ENCODE peak calls at places on chromosomes 1 and 21, in seven cellular contexts. Z is transverse colon, E is thoracic aorta, W is HCT116, Q is adrenal gland, F is spleen, S is Peyer's patch. T is an unnamed sample. For H3K4me1, the result is how much of the 10 kb centered on the place peaks cover.

GRCh38 chr1:181086926-181087325 is 1.6 kb upstream of the IER5 start:
- DNase-seq in Z (no peak), E (no peak), W (no peak), Q (no peak), F (no peak), S (no peak), T (peak)

GRCh38 chr21:46064870-46065214 is 33.1 kb upstream of the COL6A2 start:
- DNase-seq in Z (no peak), E (no peak), W (no peak), Q (no peak), F (no peak), S (peak), T (no peak)

GRCh38 chr1:155186266-155186954 is 12.8 kb downstream of the TRIM46 start:
- DNase-seq in Z (no peak), E (no peak), W (no peak), Q (no peak), F (no peak), S (no peak), T (peak)

GRCh38 chr1:15259608-15260007 is 12.6 kb downstream of the FHAD1 start:
- DNase-seq in Z (no peak), E (no peak), W (no peak), Q (no peak), F (no peak), S (no peak), T (no peak)

GRCh38 chr1:206846475-206846874 is 18.9 kb upstream of the IL20 start:
- DNase-seq in Z (no peak), E (no peak), W (no peak), Q (no peak), F (no peak), S (no peak), T (no peak)

GRCh38 chr1:205600085-205600484 is 31.7 kb downstream of the ELK4 start:
- DNase-seq in Z (no peak), E (no peak), W (no peak), Q (no peak), F (no peak), S (no peak), T (no peak)

GRCh38 chr1:4678318-4678717 is 23.9 kb downstream of the AJAP1 start:
- DNase-seq in Z (no peak), E (no peak), W (no peak), Q (no peak), F (no peak), S (no peak), T (no peak)

GRCh38 chr1:23931481-23931880 is 18.3 kb upstream of the CNR2 start:
- DNase-seq in Z (no peak), E (no peak), W (no peak), Q (no peak), F (no peak), S (no peak), T (peak)

GRCh38 chr1:213266983-213267772 is 216.1 kb downstream of the RPS6KC1 start:
- DNase-seq in Z (no peak), E (no peak), W (no peak), Q (no peak), F (no peak), S (no peak), T (no peak)

GRCh38 chr1:89948726-89949345 is 46.1 kb upstream of the ZNF326 start:
- DNase-seq in Z (no peak), E (no peak), W (no peak), Q (no peak), F (no peak), S (no peak), T (no peak)

GRCh38 chr1:38152351-38153082 is 105.9 kb upstream of the POU3F1 start:
- DNase-seq in Z (no peak), E (no peak), W (no peak), Q (no peak), F (no peak), S (no peak), T (peak)

GRCh38 chr1:89794406-89794805 is 26.4 kb upstream of the LRRC8D start:
- DNase-seq in Z (no peak), E (no peak), W (no peak), Q (no peak), F (no peak), S (no peak), T (no peak)

GRCh38 chr1:66464356-66464755 is 69.6 kb upstream of the SGIP1 start:
- DNase-seq in Z (no peak), E (no peak), W (no peak), Q (no peak), F (no peak), S (no peak), T (no peak)

GRCh38 chr1:162088281-162088969 is 18.9 kb downstream of the NOS1AP start:
- DNase-seq in Z (peak), E (no peak), W (no peak), Q (no peak), F (no peak), S (no peak), T (no peak)

GRCh38 chr1:206709772-206710456 is 25.2 kb downstream of the MAPKAPK2 start:
- DNase-seq in Z (no peak), E (no peak), W (no peak), Q (no peak), F (no peak), S (no peak), T (no peak)

GRCh38 chr1:16017076-16017460 is 775 bp downstream of the HSPB7 start:
- DNase-seq in Z (no peak), E (no peak), W (no peak), Q (no peak), F (no peak), S (no peak), T (no peak)

GRCh38 chr1:237792149-237792548 is 98.6 kb downstream of the ZP4 start:
- DNase-seq in Z (no peak), E (no peak), W (no peak), Q (no peak), F (no peak), S (no peak), T (no peak)

GRCh38 chr1:8941906-8942305 is 3.8 kb upstream of the CA6 start:
- DNase-seq in Z (no peak), E (no peak), W (peak), Q (no peak), F (no peak), S (no peak), T (no peak)

GRCh38 chr1:94539496-94539895 is 2.1 kb downstream of the F3 start:
- DNase-seq in Z (no peak), E (no peak), W (no peak), Q (no peak), F (no peak), S (peak), T (no peak)

GRCh38 chr21:44291078-44291935 is 5.6 kb downstream of the AIRE start:
- DNase-seq in Z (no peak), E (no peak), W (no peak), Q (no peak), F (peak), S (no peak), T (no peak)

GRCh38 chr1:27519341-27520258 is 29.6 kb upstream of the WASF2 start:
- DNase-seq in Z (peak), E (no peak), W (no peak), Q (peak), F (peak), S (peak), T (no peak)

GRCh38 chr21:39686636-39687035 is 58.3 kb upstream of the IGSF5 start:
- DNase-seq in Z (peak), E (no peak), W (no peak), Q (no peak), F (no peak), S (peak), T (no peak)

GRCh38 chr1:18882511-18882910 is 19.8 kb downstream of the ALDH4A1 start:
- DNase-seq in Z (no peak), E (no peak), W (no peak), Q (peak), F (no peak), S (no peak), T (no peak)

GRCh38 chr1:110067957-110068645 is 2.4 kb downstream of the ALX3 start:
- DNase-seq in Z (no peak), E (no peak), W (no peak), Q (no peak), F (peak), S (no peak), T (no peak)

GRCh38 chr1:32335619-32335950 is 448 bp downstream of the MARCKSL1 start:
- DNase-seq in Z (no peak), E (no peak), W (no peak), Q (no peak), F (no peak), S (no peak), T (no peak)
- H3K27ac ChIP-seq in Z (peak), E (no peak), W (peak), Q (peak), F (peak), S (peak), T (peak)

DNA sequence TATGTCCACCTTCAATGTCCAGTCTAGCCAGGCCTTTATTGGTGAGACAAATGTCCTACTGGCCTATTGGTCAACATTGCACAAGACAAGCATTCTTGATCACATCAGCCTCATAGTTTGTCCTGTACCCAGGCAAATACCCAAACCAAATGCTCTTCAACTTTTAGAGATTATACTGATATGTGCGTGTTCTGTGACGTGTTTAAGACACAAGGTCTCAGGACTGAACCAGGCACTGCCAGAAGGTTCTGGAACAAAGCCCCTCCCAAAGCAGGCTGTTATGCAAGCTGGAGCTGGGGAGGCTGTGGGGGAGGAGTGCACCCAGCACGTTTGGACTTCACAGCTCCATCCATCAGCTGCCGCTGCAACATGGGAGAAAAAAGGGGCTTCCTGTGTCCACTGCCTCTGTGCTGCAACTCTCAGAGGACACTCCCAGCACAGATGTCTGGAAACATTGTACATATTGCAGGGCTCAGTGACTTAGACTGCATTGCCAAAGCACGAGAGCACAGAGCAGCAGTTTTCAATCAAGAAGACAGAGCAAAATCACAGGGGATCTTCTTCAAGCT is 45.9 kb downstream of the NID1 start:
- DNase-seq in Z (peak), E (no peak), W (no peak), Q (peak), F (no peak), S (peak), T (no peak)
- H3K4me1 ChIP-seq in Z (under half), E (under half), W (under half), Q (under half), F (under half), S (under half), T (under half)

GRCh38 chr1:99557556-99558256 is 88.2 kb upstream of the PALMD start:
- DNase-seq in Z (no peak), E (no peak), W (no peak), Q (no peak), F (no peak), S (no peak), T (no peak)

GRCh38 chr1:99559166-99559565 is 86.7 kb upstream of the PALMD start:
- DNase-seq in Z (no peak), E (no peak), W (no peak), Q (no peak), F (no peak), S (no peak), T (no peak)

GRCh38 chr1:99558539-99558938 is 87.4 kb upstream of the PALMD start:
- DNase-seq in Z (no peak), E (no peak), W (no peak), Q (no peak), F (no peak), S (no peak), T (no peak)

GRCh38 chr1:99561952-99562351 is 84.0 kb upstream of the PALMD start:
- DNase-seq in Z (no peak), E (no peak), W (no peak), Q (no peak), F (no peak), S (no peak), T (no peak)

GRCh38 chr1:99560192-99561040 is 85.5 kb upstream of the PALMD start:
- DNase-seq in Z (no peak), E (no peak), W (no peak), Q (no peak), F (no peak), S (no peak), T (no peak)
- H3K27ac ChIP-seq in Z (no peak), E (no peak), W (no peak), Q (no peak), F (no peak), S (no peak), T (no peak)

GRCh38 chr21:18663663-18664062 is 260.1 kb upstream of the TMPRSS15 start:
- DNase-seq in Z (no peak), E (no peak), W (no peak), Q (no peak), F (no peak), S (no peak), T (no peak)

GRCh38 chr21:18661842-18662241 is 258.3 kb upstream of the TMPRSS15 start:
- DNase-seq in Z (no peak), E (no peak), W (no peak), Q (no peak), F (no peak), S (no peak), T (no peak)

GRCh38 chr21:18666725-18667124 is 263.1 kb upstream of the TMPRSS15 start:
- DNase-seq in Z (no peak), E (no peak), W (no peak), Q (no peak), F (no peak), S (no peak), T (no peak)
- H3K4me1 ChIP-seq in Z (under half), E (under half), W (under half), Q (under half), F (under half), S (under half), T (under half)

GRCh38 chr1:167631987-167632680 is 2.1 kb downstream of the RCSD1 start:
- DNase-seq in Z (peak), E (no peak), W (no peak), Q (peak), F (peak), S (peak), T (peak)
- H3K27ac ChIP-seq in Z (peak), E (peak), W (no peak), Q (peak), F (peak), S (peak), T (peak)

GRCh38 chr1:67752306-67752705 is 67.3 kb downstream of the GADD45A start:
- DNase-seq in Z (no peak), E (no peak), W (no peak), Q (no peak), F (no peak), S (no peak), T (no peak)
- H3K4me1 ChIP-seq in Z (under half), E (half or more), W (half or more), Q (under half), F (under half), S (under half), T (under half)

DNA sequence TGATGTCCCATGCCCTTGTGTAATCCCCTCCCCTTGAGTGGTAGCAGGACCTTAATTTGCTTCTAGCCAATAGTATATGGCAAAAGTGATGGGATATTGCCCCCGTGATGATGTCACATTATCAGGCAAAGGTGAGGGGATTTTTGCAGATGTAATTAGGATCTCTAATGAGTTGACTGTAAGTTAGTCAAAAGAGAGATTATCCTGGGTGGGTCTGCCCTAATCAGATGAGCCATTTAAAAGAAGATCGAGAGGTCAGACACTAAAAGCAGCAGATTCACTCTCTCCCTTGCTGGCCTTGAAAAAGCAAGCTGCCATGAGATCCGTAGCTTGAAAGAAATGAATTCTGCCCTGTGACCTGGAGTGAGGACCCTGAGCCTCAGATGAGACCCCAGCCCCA is 50.1 kb upstream of the TARBP1 start:
- DNase-seq in Z (no peak), E (no peak), W (no peak), Q (no peak), F (no peak), S (no peak), T (no peak)
- H3K27ac ChIP-seq in Z (peak), E (no peak), W (no peak), Q (no peak), F (peak), S (no peak), T (no peak)

DNA sequence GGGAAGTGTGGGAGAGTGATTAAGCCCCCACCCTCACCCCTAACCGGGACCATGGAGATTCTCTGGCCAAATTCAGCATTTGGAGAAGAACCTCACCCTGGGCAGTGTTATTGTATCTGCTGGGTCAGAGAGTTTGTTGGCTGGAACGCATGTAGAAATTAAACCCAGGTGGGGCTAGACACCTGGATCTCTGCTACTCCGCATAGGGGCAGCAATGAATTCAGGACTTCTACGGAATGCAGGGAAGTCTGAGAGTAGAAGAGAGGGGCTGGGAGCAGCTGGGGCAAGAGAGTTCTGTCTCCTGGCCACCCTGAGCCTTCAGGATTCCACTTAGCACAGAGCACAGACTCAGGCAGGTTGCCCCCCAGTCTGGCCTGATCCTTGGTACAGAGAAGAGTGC is 3.6 kb upstream of the CRABP2 start:
- DNase-seq in Z (no peak), E (no peak), W (no peak), Q (no peak), F (no peak), S (no peak), T (no peak)
- H3K4me1 ChIP-seq in Z (under half), E (under half), W (half or more), Q (under half), F (under half), S (under half), T (under half)

GRCh38 chr1:76577818-76578185 is 289.5 kb upstream of the ST6GALNAC5 start:
- DNase-seq in Z (no peak), E (no peak), W (no peak), Q (no peak), F (no peak), S (no peak), T (no peak)

GRCh38 chr1:76571248-76571647 is 296.0 kb upstream of the ST6GALNAC5 start:
- DNase-seq in Z (no peak), E (no peak), W (no peak), Q (no peak), F (no peak), S (no peak), T (no peak)

GRCh38 chr1:76572229-76572628 is 295.1 kb upstream of the ST6GALNAC5 start:
- DNase-seq in Z (no peak), E (no peak), W (no peak), Q (no peak), F (no peak), S (no peak), T (no peak)

GRCh38 chr1:76580206-76580605 is 287.1 kb upstream of the ST6GALNAC5 start:
- DNase-seq in Z (no peak), E (no peak), W (no peak), Q (no peak), F (no peak), S (no peak), T (no peak)

GRCh38 chr1:76576876-76577817 is 290.1 kb upstream of the ST6GALNAC5 start:
- DNase-seq in Z (no peak), E (no peak), W (no peak), Q (no peak), F (no peak), S (no peak), T (no peak)
- H3K27ac ChIP-seq in Z (no peak), E (no peak), W (no peak), Q (no peak), F (no peak), S (no peak), T (no peak)

DNA sequence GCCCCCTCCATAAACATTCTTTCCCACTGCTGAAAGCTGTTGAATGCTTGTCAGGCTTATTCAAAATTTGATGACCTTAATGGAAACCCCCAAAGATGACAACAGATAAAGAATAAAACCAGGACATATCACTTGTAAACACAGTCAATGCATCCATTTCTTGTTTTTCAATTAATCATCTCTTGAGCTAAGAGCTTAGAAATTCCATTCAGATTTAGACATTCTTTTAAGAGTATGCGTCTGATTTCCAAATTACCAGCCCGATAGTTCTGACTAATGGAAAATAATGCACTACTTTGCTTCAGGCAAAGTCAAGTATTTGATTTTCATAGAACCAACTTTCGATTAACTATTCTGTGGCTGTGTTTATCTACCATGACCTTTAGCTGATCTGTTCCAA is 100.6 kb upstream of the RUNX1 start:
- DNase-seq in Z (no peak), E (no peak), W (no peak), Q (no peak), F (no peak), S (no peak), T (no peak)
- H3K4me1 ChIP-seq in Z (under half), E (under half), W (under half), Q (under half), F (under half), S (under half), T (under half)

T was measured in Karpas-422.